ENCODE peak calls at places on chromosomes 4 and X, in five cellular contexts. S is GM23248, B is GM06990, A is H7, Y is lower leg skin. H is an unnamed sample.
A peak's percentile ranks its signal among the peaks of the same experiment; 100 is the strongest.

GRCh38 chrX:108250654-108251579 is 159.3 kb downstream of the ATG4A start:
- DNase-seq in Y (no peak), A (no peak), B (no peak), S (no peak), H (no peak)

GRCh38 chr4:173257732-173258717 is 76.1 kb downstream of the HMGB2 start:
- DNase-seq in B (peak; percentile 23), Y (no peak), A (peak; percentile 38), S (peak; percentile 78), H (peak; percentile 86)

GRCh38 chr4:87811977-87812376 is 12.6 kb downstream of the IBSP start:
- DNase-seq in S (no peak), A (no peak), B (no peak), Y (no peak), H (peak; percentile 17)

GRCh38 chr4:152901205-152901604 is 34.9 kb upstream of the FHDC1 start:
- DNase-seq in A (no peak), Y (no peak), B (no peak), S (no peak), H (no peak)

GRCh38 chr4:139560396-139561084 is 4.5 kb upstream of the SETD7 start:
- DNase-seq in S (no peak), B (peak; percentile 28), A (peak; percentile 67), Y (no peak), H (no peak)

GRCh38 chr4:71202703-71203102 is 136.1 kb upstream of the SLC4A4 start:
- DNase-seq in S (peak; percentile 43), A (no peak), B (no peak), Y (no peak), H (peak; percentile 41)

GRCh38 chrX:18886344-18887161 is 97.4 kb downstream of the PHKA2 start:
- DNase-seq in B (peak; percentile 80), A (peak; percentile 72), S (peak; percentile 74), Y (peak; percentile 94), H (peak; percentile 27)

GRCh38 chrX:154986826-154987575 is 35.5 kb downstream of the F8 start:
- DNase-seq in B (no peak), A (no peak), S (peak; percentile 1), Y (no peak), H (peak; percentile 5)

GRCh38 chrX:42398967-42399631 is 378.9 kb downstream of the PPP1R2C start:
- DNase-seq in B (no peak), S (no peak), A (no peak), Y (no peak), H (peak; percentile 1)

GRCh38 chr4:165874799-165875371 is 1.8 kb downstream of the TLL1 start:
- DNase-seq in B (peak; percentile 16), S (no peak), Y (peak; percentile 85), A (peak; percentile 70), H (no peak)
- H3K4me3 ChIP-seq in B (no peak overlapping the region), S (no peak overlapping the region), Y (peak overlapping the region; percentile 29), A (peak overlapping the region; percentile 55), H (peak overlapping the region; percentile 81)

GRCh38 chr4:145868637-145869409 is 69.8 kb downstream of the ZNF827 start:
- DNase-seq in Y (no peak), B (peak; percentile 35), S (peak; percentile 35), A (no peak), H (peak; percentile 41)
- H3K4me3 ChIP-seq in Y (no peak overlapping the region), B (no peak overlapping the region), S (no peak overlapping the region), A (no peak overlapping the region), H (no peak overlapping the region)

GRCh38 chr4:75194180-75194579 is 261.3 kb downstream of the PARM1 start:
- DNase-seq in B (no peak), Y (no peak), A (no peak), S (no peak), H (no peak)
- H3K4me3 ChIP-seq in B (no peak overlapping the region), Y (no peak overlapping the region), A (no peak overlapping the region), S (no peak overlapping the region), H (no peak overlapping the region)

DNA sequence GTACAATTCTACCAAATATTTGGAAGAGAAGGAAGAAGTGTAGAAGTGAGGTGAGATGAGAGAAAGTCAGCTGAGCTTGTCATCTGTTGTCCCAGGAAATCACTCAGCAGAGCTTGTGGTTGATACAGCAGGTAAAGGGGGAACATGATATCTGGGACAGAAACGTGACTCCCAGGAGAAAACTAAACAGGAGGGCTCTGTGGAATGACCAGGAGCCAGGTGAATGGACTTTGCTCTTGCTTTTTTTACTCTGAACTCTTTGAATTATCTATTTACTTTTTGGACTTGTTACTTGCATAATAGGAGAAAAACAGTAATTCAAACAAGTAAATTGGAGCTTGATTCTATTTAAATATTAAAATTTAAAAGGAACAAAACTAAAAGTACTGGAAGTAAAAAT is 555.6 kb upstream of the FRG1 start:
- DNase-seq in Y (no peak), S (no peak), A (no peak), B (no peak), H (no peak)
- H3K4me3 ChIP-seq in Y (no peak overlapping the region), S (no peak overlapping the region), A (no peak overlapping the region), B (no peak overlapping the region), H (no peak overlapping the region)

GRCh38 chr4:31125496-31125895 is 405.3 kb downstream of the PCDH7 start:
- DNase-seq in S (no peak), Y (no peak), A (no peak), B (no peak), H (no peak)

GRCh38 chr4:31130930-31131329 is 410.8 kb downstream of the PCDH7 start:
- DNase-seq in A (no peak), Y (no peak), S (no peak), B (no peak), H (no peak)

GRCh38 chr4:31124008-31124645 is 404.0 kb downstream of the PCDH7 start:
- DNase-seq in A (no peak), B (no peak), S (no peak), Y (no peak), H (no peak)

DNA sequence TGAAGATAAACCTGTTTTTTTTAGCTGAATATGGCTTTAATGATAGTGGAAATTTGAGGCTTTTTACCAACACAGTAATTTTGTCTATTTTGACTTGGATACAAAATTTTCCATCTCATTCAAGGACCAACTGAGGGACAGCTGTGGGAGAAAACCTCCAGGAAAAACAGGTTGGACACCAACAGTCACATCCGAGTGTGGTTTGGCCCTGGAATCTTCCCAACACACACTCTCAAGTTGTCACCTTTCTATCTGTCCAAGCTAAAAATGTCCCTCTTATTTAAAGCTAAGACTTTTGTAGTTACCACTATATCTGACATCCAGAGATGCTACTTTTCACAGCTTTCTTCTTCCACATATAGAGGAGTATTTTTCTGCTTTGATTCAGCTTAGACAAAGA is 404.9 kb downstream of the PCDH7 start:
- DNase-seq in S (no peak), Y (no peak), B (no peak), A (no peak), H (no peak)
- H3K4me3 ChIP-seq in S (no peak overlapping the region), Y (no peak overlapping the region), B (no peak overlapping the region), A (no peak overlapping the region), H (no peak overlapping the region)

GRCh38 chrX:2967584-2967983 is 38.4 kb upstream of the ARSD start:
- DNase-seq in B (no peak), S (peak; percentile 10), A (no peak), Y (no peak), H (no peak)
- H3K4me3 ChIP-seq in B (no peak overlapping the region), S (peak overlapping the region; percentile 70), A (no peak overlapping the region), Y (no peak overlapping the region), H (peak overlapping the region; percentile 76)

GRCh38 chr4:102392033-102392744 is 46.9 kb upstream of the SLC39A8 start:
- DNase-seq in A (no peak), B (no peak), S (no peak), Y (no peak), H (no peak)

GRCh38 chr4:102388636-102389035 is 43.4 kb upstream of the SLC39A8 start:
- DNase-seq in A (no peak), Y (no peak), B (no peak), S (no peak), H (no peak)

GRCh38 chr4:102387552-102388150 is 42.4 kb upstream of the SLC39A8 start:
- DNase-seq in Y (no peak), B (no peak), A (no peak), S (peak; percentile 32), H (no peak)

GRCh38 chr4:102386966-102387365 is 41.7 kb upstream of the SLC39A8 start:
- DNase-seq in S (no peak), B (no peak), A (no peak), Y (no peak), H (no peak)

DNA sequence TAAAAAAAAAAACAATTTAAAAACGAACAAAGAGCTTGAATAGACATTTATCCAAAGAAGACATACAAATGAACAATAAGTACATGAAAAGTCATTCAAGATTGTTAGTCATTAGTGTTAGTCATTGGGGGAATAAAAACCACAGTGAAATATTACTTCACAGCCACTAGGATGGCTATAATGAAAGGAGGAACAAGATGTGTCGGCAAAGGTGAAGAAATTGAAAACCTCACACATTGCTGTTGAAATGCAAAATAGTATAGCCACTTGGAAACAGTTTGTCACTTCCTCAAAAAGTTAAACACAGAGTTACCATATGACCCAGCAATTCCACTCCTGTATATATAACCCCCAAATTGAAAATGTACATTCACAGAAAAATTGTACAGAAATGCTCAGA is 45.2 kb upstream of the SLC39A8 start:
- DNase-seq in Y (no peak), S (peak; percentile 70), B (peak; percentile 28), A (no peak), H (no peak)
- H3K4me3 ChIP-seq in Y (no peak overlapping the region), S (no peak overlapping the region), B (no peak overlapping the region), A (no peak overlapping the region), H (no peak overlapping the region)